ENCODE peak calls at places on chromosomes 7 and 10, in four cellular contexts. V, U, X and E are unnamed samples.

GRCh38 chr10:29619273-29619672 is 15.5 kb downstream of the SVIL start:
- DNase-seq in V (peak), U (peak), X (no peak), E (no peak)

GRCh38 chr10:27252267-27253000 is 11.8 kb upstream of the ACBD5 start:
- DNase-seq in V (no peak), U (peak), X (peak), E (no peak)

GRCh38 chr7:109695386-109695785 is 1125.7 kb downstream of the DNAJB9 start:
- DNase-seq in V (no peak), U (no peak), X (no peak), E (no peak)

GRCh38 chr10:82221750-82222149 is 346.8 kb downstream of the NRG3 start:
- DNase-seq in V (no peak), U (no peak), X (no peak), E (no peak)

GRCh38 chr7:43680736-43681135 is 48.6 kb downstream of the COA1 start:
- DNase-seq in V (no peak), U (no peak), X (no peak), E (no peak)

GRCh38 chr7:88305044-88305443 is 1.6 kb downstream of the STEAP4 start:
- DNase-seq in V (no peak), U (no peak), X (no peak), E (no peak)

GRCh38 chr10:120971671-120972070 is 120.5 kb downstream of the WDR11 start:
- DNase-seq in V (no peak), U (no peak), X (no peak), E (no peak)

GRCh38 chr7:38825721-38826440 is 83.1 kb downstream of the VPS41 start:
- DNase-seq in V (no peak), U (no peak), X (no peak), E (no peak)

GRCh38 chr10:58017719-58018367 is 249.9 kb downstream of the IPMK start:
- DNase-seq in V (no peak), U (peak), X (no peak), E (no peak)

GRCh38 chr10:95392711-95393164 is 101.9 kb upstream of the PDLIM1 start:
- DNase-seq in V (no peak), U (no peak), X (peak), E (no peak)

GRCh38 chr10:88754272-88754671 is 5.5 kb upstream of the LIPN start:
- DNase-seq in V (no peak), U (no peak), X (no peak), E (peak)

GRCh38 chr7:100516135-100516812 is 22.7 kb upstream of the AGFG2 start:
- DNase-seq in V (peak), U (peak), X (peak), E (peak)

GRCh38 chr10:44627591-44628354 is 242.9 kb upstream of the CXCL12 start:
- DNase-seq in V (no peak), U (no peak), X (no peak), E (no peak)

GRCh38 chr7:7183833-7184463 is 1.6 kb downstream of the C1GALT1 start:
- DNase-seq in V (no peak), U (no peak), X (no peak), E (no peak)

GRCh38 chr7:116772423-116772852 is 89.9 kb upstream of the CAPZA2 start:
- DNase-seq in V (peak), U (peak), X (no peak), E (no peak)

GRCh38 chr7:158996214-158997109 is 140.1 kb downstream of the DYNC2I1 start:
- DNase-seq in V (no peak), U (no peak), X (no peak), E (no peak)

GRCh38 chr7:100865372-100865911 is 1.7 kb upstream of the TRIP6 start:
- DNase-seq in V (no peak), U (no peak), X (no peak), E (peak)

GRCh38 chr10:506451-507354 is 182.8 kb downstream of the DIP2C start:
- DNase-seq in V (no peak), U (no peak), X (no peak), E (no peak)

GRCh38 chr7:39137480-39137879 is 159.8 kb downstream of the POU6F2 start:
- DNase-seq in V (no peak), U (no peak), X (no peak), E (no peak)

GRCh38 chr10:99620713-99621453 is 644 bp upstream of the SLC25A28 start:
- DNase-seq in V (peak), U (peak), X (peak), E (peak)

GRCh38 chr10:133183646-133184378 is 23.8 kb downstream of the KNDC1 start:
- DNase-seq in V (no peak), U (no peak), X (no peak), E (no peak)

GRCh38 chr7:78563186-78563585 is 764.6 kb downstream of the PHTF2 start:
- DNase-seq in V (no peak), U (no peak), X (no peak), E (no peak)

GRCh38 chr7:29588900-29589696 is 25.5 kb downstream of the PRR15 start:
- DNase-seq in V (peak), U (peak), X (peak), E (peak)

GRCh38 chr10:22332116-22332692 is 11.3 kb downstream of the BMI1 start:
- DNase-seq in V (no peak), U (no peak), X (no peak), E (no peak)

GRCh38 chr10:116771101-116771705 is 28.8 kb upstream of the HSPA12A start:
- DNase-seq in V (peak), U (peak), X (no peak), E (no peak)

GRCh38 chr10:73916761-73917470 is 6.0 kb downstream of the PLAU start:
- DNase-seq in V (no peak), U (no peak), X (no peak), E (no peak)

GRCh38 chr10:12502526-12503274 is 153.4 kb downstream of the CAMK1D start:
- DNase-seq in V (no peak), U (no peak), X (no peak), E (no peak)

GRCh38 chr7:82163586-82163985 is 280.0 kb downstream of the CACNA2D1 start:
- DNase-seq in V (no peak), U (no peak), X (no peak), E (no peak)

GRCh38 chr10:124902462-124902861 is 39.5 kb upstream of the ZRANB1 start:
- DNase-seq in V (no peak), U (no peak), X (no peak), E (no peak)

GRCh38 chr10:642186-642890 is 47.1 kb downstream of the DIP2C start:
- DNase-seq in V (no peak), U (peak), X (no peak), E (no peak)

GRCh38 chr10:91034494-91035157 is 113.7 kb upstream of the ANKRD1 start:
- DNase-seq in V (peak), U (no peak), X (no peak), E (no peak)

GRCh38 chr7:80151274-80151665 is 16.6 kb downstream of the GNAI1 start:
- DNase-seq in V (no peak), U (no peak), X (no peak), E (no peak)

GRCh38 chr7:134701272-134701671 is 54.6 kb downstream of the BPGM start:
- DNase-seq in V (peak), U (peak), X (no peak), E (peak)

GRCh38 chr10:77020426-77021040 is 617.1 kb downstream of the KCNMA1 start:
- DNase-seq in V (no peak), U (no peak), X (no peak), E (no peak)

GRCh38 chr10:84196941-84197340 is 2.6 kb downstream of the CDHR1 start:
- DNase-seq in V (no peak), U (no peak), X (no peak), E (no peak)

GRCh38 chr10:43237128-43237527 is 29.7 kb downstream of the RASGEF1A start:
- DNase-seq in V (no peak), U (no peak), X (no peak), E (no peak)

GRCh38 chr10:132986576-132986975 is 44.2 kb upstream of the CFAP46 start:
- DNase-seq in V (no peak), U (no peak), X (no peak), E (no peak)

GRCh38 chr10:130998642-130999041 is 312.9 kb downstream of the TCERG1L start:
- DNase-seq in V (no peak), U (no peak), X (no peak), E (no peak)

GRCh38 chr10:119919271-119919670 is 26.7 kb downstream of the SEC23IP start:
- DNase-seq in V (no peak), U (no peak), X (no peak), E (no peak)

GRCh38 chr10:119919823-119920222 is 27.3 kb downstream of the SEC23IP start:
- DNase-seq in V (no peak), U (no peak), X (peak), E (no peak)

DNA sequence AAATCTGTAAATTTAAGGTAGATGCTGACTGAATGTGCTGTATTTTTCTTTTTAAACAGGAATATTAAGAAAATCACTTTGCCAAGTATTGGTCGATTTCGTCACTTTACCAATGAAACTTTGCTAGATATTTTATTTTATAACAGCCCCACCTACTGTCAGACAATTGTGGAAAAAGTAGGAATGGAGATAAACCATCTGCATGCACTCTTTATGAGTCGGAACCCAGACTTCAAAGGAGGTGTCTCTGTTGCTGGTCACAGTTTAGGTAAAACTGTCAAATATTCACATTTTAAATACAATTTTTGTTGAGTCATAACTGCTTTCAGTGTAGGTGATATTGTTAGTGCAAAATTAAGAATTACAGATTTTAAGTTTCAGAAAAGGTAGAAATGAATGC is 25.2 kb downstream of the SEC23IP start:
- DNase-seq in V (no peak), U (no peak), X (no peak), E (no peak)
- TF ChIP-seq PBX3 in V (no peak), U (no peak), X (no peak), E (no peak)

GRCh38 chr7:50264908-50265307 is 39.6 kb upstream of the IKZF1 start:
- DNase-seq in V (no peak), U (no peak), X (no peak), E (no peak)

GRCh38 chr7:50267525-50268041 is 36.9 kb upstream of the IKZF1 start:
- DNase-seq in V (no peak), U (no peak), X (no peak), E (no peak)

GRCh38 chr7:50265968-50266694 is 38.4 kb upstream of the IKZF1 start:
- DNase-seq in V (no peak), U (no peak), X (no peak), E (no peak)

GRCh38 chr7:50268223-50268622 is 36.3 kb upstream of the IKZF1 start:
- DNase-seq in V (no peak), U (no peak), X (no peak), E (no peak)

DNA sequence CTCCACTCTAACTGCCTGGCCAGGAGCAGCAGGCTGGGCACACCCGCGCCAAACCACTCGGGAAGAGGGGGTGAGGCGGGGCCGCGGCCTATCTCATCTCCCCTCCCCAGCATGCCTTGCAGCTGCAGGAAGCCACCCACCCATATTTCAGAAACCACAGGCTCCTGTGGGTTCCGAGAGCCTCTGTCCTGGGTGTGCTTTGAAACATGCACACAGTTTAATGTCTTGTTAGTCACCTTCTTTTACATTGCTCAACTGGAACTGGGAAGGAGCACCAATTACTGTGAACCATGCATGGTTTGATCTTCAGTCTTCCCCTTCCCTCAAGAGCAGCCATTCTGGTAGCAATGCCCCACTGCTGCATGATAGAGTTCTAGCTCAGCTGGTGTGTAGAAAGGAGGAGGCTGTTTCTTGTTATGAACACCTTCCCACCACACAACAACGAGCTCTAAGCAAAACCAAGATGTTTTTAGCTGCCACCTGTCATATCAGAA is 37.6 kb upstream of the IKZF1 start:
- DNase-seq in V (no peak), U (no peak), X (peak), E (no peak)
- TF ChIP-seq PBX3 in V (no peak), U (no peak), X (no peak), E (no peak)

GRCh38 chr10:98006266-98006665 is 24.2 kb downstream of the CRTAC1 start:
- DNase-seq in V (no peak), U (no peak), X (no peak), E (peak)
- TF ChIP-seq PBX3 in V (no peak), U (no peak), X (no peak), E (no peak)

DNA sequence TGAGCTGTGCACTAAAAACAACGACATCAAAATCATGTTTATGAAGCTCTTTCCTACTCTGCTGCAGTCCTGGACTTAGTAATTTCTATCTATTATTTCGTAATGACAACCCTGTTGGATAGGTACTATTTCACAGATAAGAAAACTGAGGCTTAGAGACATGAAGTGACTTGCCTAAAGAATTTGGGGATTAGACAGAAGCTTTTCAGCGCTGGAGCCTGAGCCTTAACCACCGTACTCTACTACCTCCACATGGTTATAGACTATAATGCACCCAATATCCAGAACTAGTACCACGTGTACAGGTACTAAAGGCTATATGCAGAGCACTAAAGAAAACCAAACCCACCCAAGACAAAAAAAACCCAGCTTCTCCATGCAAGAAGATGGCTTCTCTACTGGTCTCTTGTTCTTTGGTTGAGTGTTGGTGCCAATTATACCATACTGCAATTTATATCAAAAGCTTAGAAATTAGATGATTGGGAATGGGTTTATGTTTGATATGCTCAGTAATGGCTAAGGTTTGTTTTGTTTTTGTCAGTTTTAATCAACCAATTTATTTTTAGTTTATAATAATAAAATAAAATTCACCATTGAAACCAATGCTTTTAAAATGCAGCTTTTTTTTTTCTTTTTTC is 6.5 kb upstream of the SNX10 start:
- DNase-seq in V (peak), U (peak), X (no peak), E (peak)
- TF ChIP-seq PBX3 in V (no peak), U (no peak), X (no peak), E (no peak)

DNA sequence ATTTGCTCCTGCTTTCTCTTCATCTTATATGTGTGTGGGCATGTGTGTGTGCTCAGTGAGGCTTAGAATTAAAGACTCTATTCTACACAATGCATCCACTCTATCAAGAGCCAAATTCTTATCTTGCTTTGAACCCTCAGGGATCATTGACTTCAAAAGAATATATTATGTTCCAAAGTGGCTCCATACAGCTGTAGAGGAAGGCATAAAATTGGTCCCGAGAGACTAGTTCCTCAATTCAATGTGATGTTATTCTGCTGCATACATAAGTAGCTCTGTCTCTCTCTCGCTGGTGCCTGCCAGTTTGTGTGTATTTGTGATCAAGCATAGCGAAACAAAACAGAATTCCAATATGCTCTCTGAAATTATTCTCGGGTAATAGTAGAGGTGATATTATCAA is 997.9 kb upstream of the POT1 start:
- DNase-seq in V (no peak), U (no peak), X (no peak), E (no peak)
- TF ChIP-seq PBX3 in V (no peak), U (no peak), X (no peak), E (no peak)

GRCh38 chr7:2260820-2261219 is 18.8 kb downstream of the NUDT1 start:
- DNase-seq in V (no peak), U (peak), X (no peak), E (peak)
- TF ChIP-seq PBX3 in V (no peak), U (no peak), X (no peak), E (no peak)